ENCODE peak calls at places on chromosomes 2 and 18, in eight cellular contexts. B is pancreas, L is tibial nerve, S is GM23338, O is body of pancreas, A is colonic mucosa, Q is endodermal cell, U is hepatocyte. N is an unnamed sample. For H3K4me1, the result is how much of the 10 kb centered on the place peaks cover.

GRCh38 chr2:234952270-234953115 is 676 bp downstream of the SH3BP4 start:
- DNase-seq in B (peak), L (no peak), S (peak), O (peak), A (no peak), Q (peak), U (peak), N (peak)

GRCh38 chr2:137980459-137980858 is 16.2 kb downstream of the HNMT start:
- DNase-seq in B (no peak), L (no peak), S (no peak), O (no peak), A (no peak), Q (no peak), U (no peak), N (no peak)

GRCh38 chr2:68849579-68850030 is 21.6 kb downstream of the BMP10 start:
- DNase-seq in B (no peak), L (no peak), S (no peak), O (no peak), A (no peak), Q (no peak), U (peak), N (no peak)

GRCh38 chr2:26184555-26185303 is 11.8 kb downstream of the GAREM2 start:
- DNase-seq in B (peak), L (peak), S (peak), O (peak), A (peak), Q (peak), U (peak), N (no peak)

GRCh38 chr2:33763671-33764310 is 164.7 kb upstream of the FAM98A start:
- DNase-seq in B (no peak), L (no peak), S (no peak), O (no peak), A (no peak), Q (no peak), U (no peak), N (no peak)

GRCh38 chr2:178473931-178474330 is 4.5 kb downstream of the FKBP7 start:
- DNase-seq in B (no peak), L (no peak), S (no peak), O (no peak), A (no peak), Q (no peak), U (no peak), N (no peak)

GRCh38 chr2:151484100-151484499 is 74.4 kb downstream of the RIF1 start:
- DNase-seq in B (no peak), L (no peak), S (no peak), O (no peak), A (no peak), Q (no peak), U (no peak), N (no peak)

GRCh38 chr18:75156831-75157230 is 52.1 kb downstream of the PTGR3 start:
- DNase-seq in B (no peak), L (no peak), S (no peak), O (no peak), A (no peak), Q (peak), U (no peak), N (no peak)

GRCh38 chr2:118738524-118739308 is 108.7 kb downstream of the EN1 start:
- DNase-seq in B (no peak), L (no peak), S (peak), O (peak), A (no peak), Q (peak), U (peak), N (no peak)

GRCh38 chr2:3261511-3261910 is 116.1 kb downstream of the EIPR1 start:
- DNase-seq in B (no peak), L (no peak), S (no peak), O (no peak), A (no peak), Q (no peak), U (no peak), N (no peak)

GRCh38 chr2:16012029-16012596 is 71.8 kb downstream of the MYCN start:
- DNase-seq in B (no peak), L (no peak), S (no peak), O (no peak), A (no peak), Q (no peak), U (no peak), N (no peak)

GRCh38 chr18:76519156-76519549 is 24.1 kb upstream of the ZNF516 start:
- DNase-seq in B (no peak), L (no peak), S (peak), O (no peak), A (no peak), Q (peak), U (peak), N (no peak)

GRCh38 chr2:102063360-102063947 is 71.7 kb downstream of the IL1R2 start:
- DNase-seq in B (no peak), L (no peak), S (no peak), O (peak), A (peak), Q (no peak), U (peak), N (no peak)

GRCh38 chr2:216880509-216881184 is 20.8 kb upstream of the TNP1 start:
- DNase-seq in B (no peak), L (no peak), S (no peak), O (no peak), A (peak), Q (no peak), U (peak), N (peak)

GRCh38 chr18:213977-214376 is 53.9 kb downstream of the THOC1 start:
- DNase-seq in B (no peak), L (no peak), S (no peak), O (no peak), A (no peak), Q (no peak), U (no peak), N (no peak)

GRCh38 chr18:50686409-50686808 is 126.5 kb downstream of the MAPK4 start:
- DNase-seq in B (no peak), L (no peak), S (no peak), O (no peak), A (no peak), Q (no peak), U (no peak), N (no peak)

GRCh38 chr2:6958616-6959235 is 41.5 kb downstream of the RNF144A start:
- DNase-seq in B (no peak), L (peak), S (no peak), O (no peak), A (no peak), Q (no peak), U (no peak), N (no peak)

GRCh38 chr2:230668184-230668938 is 44.3 kb upstream of the CAB39 start:
- DNase-seq in B (no peak), L (no peak), S (no peak), O (no peak), A (no peak), Q (peak), U (no peak), N (peak)

GRCh38 chr2:11742317-11742701 is 4.1 kb upstream of the LPIN1 start:
- DNase-seq in B (no peak), L (no peak), S (no peak), O (no peak), A (no peak), Q (no peak), U (no peak), N (no peak)

GRCh38 chr2:222941510-222942032 is 80.7 kb downstream of the ACSL3 start:
- DNase-seq in B (no peak), L (no peak), S (no peak), O (no peak), A (no peak), Q (no peak), U (no peak), N (no peak)

GRCh38 chr2:158760887-158761286 is 34.2 kb upstream of the DAPL1 start:
- DNase-seq in B (no peak), L (no peak), S (no peak), O (no peak), A (no peak), Q (no peak), U (no peak), N (no peak)

GRCh38 chr2:112728384-112729175 is 7.8 kb downstream of the NT5DC4 start:
- DNase-seq in B (no peak), L (no peak), S (no peak), O (no peak), A (no peak), Q (no peak), U (no peak), N (no peak)

GRCh38 chr2:200728630-200729029 is 83.1 kb upstream of the BZW1 start:
- DNase-seq in B (no peak), L (no peak), S (no peak), O (no peak), A (no peak), Q (no peak), U (no peak), N (peak)

GRCh38 chr2:100610381-100610831 is 47.6 kb downstream of the PDCL3 start:
- DNase-seq in B (peak), L (peak), S (peak), O (peak), A (peak), Q (peak), U (peak), N (peak)

GRCh38 chr2:197786010-197786877 is 1.1 kb upstream of the BOLL start:
- DNase-seq in B (peak), L (no peak), S (peak), O (peak), A (peak), Q (peak), U (peak), N (peak)

GRCh38 chr2:176502619-176503018 is 233.4 kb downstream of the MTX2 start:
- DNase-seq in B (no peak), L (no peak), S (no peak), O (no peak), A (no peak), Q (no peak), U (peak), N (no peak)

DNA sequence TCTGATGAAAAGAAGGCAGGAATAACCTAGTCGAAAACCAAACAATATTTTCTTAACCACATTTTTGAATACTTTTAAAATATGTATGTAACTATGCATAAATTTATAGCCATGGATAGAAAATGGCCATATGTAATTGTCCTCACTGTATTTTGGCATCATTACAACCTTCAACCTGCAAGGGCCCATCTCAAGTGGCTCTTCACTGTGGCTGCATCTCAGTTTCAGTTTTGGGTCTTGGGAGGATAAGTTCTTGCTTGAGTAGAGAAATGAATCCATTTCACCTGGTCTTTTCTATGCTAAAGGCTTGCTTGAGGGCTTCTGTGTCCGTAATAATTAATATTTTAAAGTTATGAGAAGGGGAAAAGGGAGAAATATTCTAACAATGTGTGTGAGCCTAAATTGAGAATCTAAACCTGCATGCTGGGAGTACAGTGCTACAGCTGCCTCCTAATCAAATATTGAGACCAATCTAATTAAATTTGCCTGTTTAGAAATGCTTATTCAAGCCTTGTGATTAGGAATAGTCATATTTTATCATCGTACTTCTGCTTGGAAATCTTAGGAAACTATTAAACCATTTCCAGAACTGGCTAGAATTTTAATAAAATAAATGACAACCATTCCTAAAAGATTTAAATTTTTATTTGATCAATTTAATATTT is 92.5 kb downstream of the EML4 start:
- DNase-seq in B (no peak), L (no peak), S (no peak), O (no peak), A (no peak), Q (no peak), U (no peak), N (no peak)
- H3K4me1 ChIP-seq in B (under half), L (under half), S (under half), O (under half), A (under half), Q (under half), U (under half), N (under half)

GRCh38 chr2:24350826-24351626 is 9.3 kb downstream of the ITSN2 start:
- DNase-seq in B (no peak), L (no peak), S (no peak), O (no peak), A (no peak), Q (no peak), U (no peak), N (no peak)
- H3K4me1 ChIP-seq in B (half or more), L (under half), S (under half), O (half or more), A (under half), Q (under half), U (under half), N (under half)

GRCh38 chr2:71713581-71714580 is 260.5 kb downstream of the DYSF start:
- DNase-seq in B (no peak), L (no peak), S (no peak), O (no peak), A (no peak), Q (no peak), U (no peak), N (peak)

GRCh38 chr2:71715951-71716696 is 262.8 kb downstream of the DYSF start:
- DNase-seq in B (no peak), L (no peak), S (no peak), O (no peak), A (no peak), Q (no peak), U (no peak), N (no peak)

GRCh38 chr2:71715241-71715750 is 261.9 kb downstream of the DYSF start:
- DNase-seq in B (no peak), L (no peak), S (no peak), O (no peak), A (no peak), Q (no peak), U (no peak), N (no peak)

GRCh38 chr2:71716697-71717624 is 263.6 kb downstream of the DYSF start:
- DNase-seq in B (peak), L (peak), S (no peak), O (peak), A (peak), Q (peak), U (no peak), N (peak)

GRCh38 chr2:71714601-71715240 is 261.4 kb downstream of the DYSF start:
- DNase-seq in B (no peak), L (no peak), S (no peak), O (no peak), A (no peak), Q (no peak), U (no peak), N (no peak)
- H3K4me1 ChIP-seq in B (under half), L (under half), S (under half), O (under half), A (under half), Q (under half), U (under half), N (under half)

DNA sequence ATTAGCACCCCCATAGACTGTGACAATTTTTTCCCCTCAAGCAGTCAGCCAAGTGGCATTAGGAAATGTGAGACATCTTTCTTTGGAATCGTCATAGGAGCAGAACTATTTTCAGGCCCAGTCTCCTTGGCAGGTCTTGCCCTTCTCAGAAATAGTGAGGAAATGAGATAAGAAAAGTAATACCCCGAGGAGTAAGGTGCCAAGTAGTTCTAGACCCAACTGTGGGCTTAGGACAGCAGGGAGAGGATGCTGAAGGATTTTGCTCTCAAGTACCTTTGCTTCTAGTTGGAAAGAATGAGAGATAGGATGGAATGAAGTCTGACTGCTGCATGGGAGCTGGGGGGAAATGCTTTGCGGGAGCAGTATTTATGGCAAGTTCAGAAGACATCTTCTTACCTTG is 31.8 kb downstream of the PRKCE start:
- DNase-seq in B (no peak), L (no peak), S (no peak), O (no peak), A (no peak), Q (no peak), U (no peak), N (no peak)
- H3K4me1 ChIP-seq in B (under half), L (under half), S (under half), O (under half), A (under half), Q (under half), U (under half), N (under half)